ENCODE peak calls at places on chromosomes 7 and 10, in four cellular contexts. O is endodermal cell, T is neural progenitor cell, C is pancreas. X is an unnamed sample.

GRCh38 chr7:83655951-83656556 is 7.1 kb upstream of the SEMA3E start:
- DNase-seq in T (peak; percentile 54), C (no peak), O (peak; percentile 80), X (no peak)

GRCh38 chr7:75937958-75938786 is 23.2 kb downstream of the POR start:
- DNase-seq in O (no peak), T (peak; percentile 23), C (no peak), X (peak; percentile 78)

GRCh38 chr7:66047426-66047825 is 28.2 kb upstream of the ASL start:
- DNase-seq in O (no peak), T (no peak), C (no peak), X (no peak)

GRCh38 chr10:118045842-118046490 is 775 bp downstream of the RAB11FIP2 start:
- DNase-seq in T (no peak), O (no peak), C (no peak), X (peak; percentile 83)

GRCh38 chr7:22969010-22969431 is 44.9 kb downstream of the HYCC1 start:
- DNase-seq in O (no peak), C (no peak), T (no peak), X (no peak)

GRCh38 chr10:132373241-132373955 is 23.6 kb upstream of the PWWP2B start:
- DNase-seq in C (peak; percentile 48), O (no peak), T (no peak), X (no peak)

GRCh38 chr7:117479480-117480224 is at the start of gene CFTR:
- DNase-seq in O (peak; percentile 82), T (peak; percentile 42), C (peak; percentile 76), X (no peak)

GRCh38 chr7:2613926-2614613 is 17.7 kb upstream of the TTYH3 start:
- DNase-seq in O (no peak), T (no peak), C (no peak), X (peak; percentile 97)

GRCh38 chr7:43076189-43076605 is 36.2 kb upstream of the HECW1 start:
- DNase-seq in T (no peak), C (no peak), O (no peak), X (no peak)

GRCh38 chr10:71478173-71478572 is 81.5 kb downstream of the CDH23 start:
- DNase-seq in T (no peak), O (no peak), C (no peak), X (no peak)

GRCh38 chr7:114922652-114923402 is 933 bp downstream of the MDFIC start:
- DNase-seq in O (peak; percentile 68), C (peak; percentile 76), T (peak; percentile 45), X (no peak)

GRCh38 chr10:10831085-10831484 is 186.6 kb upstream of the CELF2 start:
- DNase-seq in O (no peak), T (no peak), C (no peak), X (peak; percentile 94)

GRCh38 chr7:7099584-7100014 is 82.7 kb upstream of the C1GALT1 start:
- DNase-seq in T (peak; percentile 86), C (no peak), O (peak; percentile 97), X (peak; percentile 76)
- H3K27ac ChIP-seq in T (peak overlapping the region; percentile 35), C (no peak overlapping the region), O (peak overlapping the region; percentile 70), X (no peak overlapping the region)

DNA sequence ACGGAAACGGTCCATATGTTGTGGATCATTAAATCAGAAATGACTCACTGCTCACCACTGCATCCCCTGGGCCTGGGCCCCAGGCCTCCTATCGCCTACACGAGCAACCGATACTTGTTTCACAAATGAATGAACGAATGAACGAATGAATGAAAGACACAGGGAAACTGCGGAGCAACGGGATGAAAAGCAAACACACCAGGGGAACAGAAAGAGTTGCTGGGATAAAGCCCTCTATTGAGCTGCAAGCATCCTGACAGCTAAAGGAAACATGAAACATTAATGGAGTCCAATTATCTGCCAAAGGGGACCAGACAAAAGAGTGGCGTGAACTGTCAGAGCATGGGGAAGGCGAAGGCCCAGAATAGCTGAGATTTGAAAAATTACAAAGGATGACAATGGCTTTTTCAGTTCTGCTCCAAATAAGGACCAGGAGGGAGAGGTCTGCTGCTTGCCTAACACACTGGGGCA is 92.1 kb downstream of the GRB10 start:
- DNase-seq in O (peak; percentile 21), C (no peak), T (peak; percentile 58), X (no peak)
- H3K27ac ChIP-seq in O (peak overlapping the region; percentile 94), C (no peak overlapping the region), T (peak overlapping the region; percentile 57), X (no peak overlapping the region)

GRCh38 chr10:130984686-130985085 is 326.8 kb downstream of the TCERG1L start:
- DNase-seq in C (no peak), T (no peak), O (no peak), X (no peak)

GRCh38 chr10:130983749-130984148 is 327.8 kb downstream of the TCERG1L start:
- DNase-seq in T (no peak), O (no peak), C (no peak), X (no peak)

GRCh38 chr10:130986828-130987227 is 324.7 kb downstream of the TCERG1L start:
- DNase-seq in T (no peak), O (no peak), C (no peak), X (no peak)

GRCh38 chr10:130987401-130987800 is 324.1 kb downstream of the TCERG1L start:
- DNase-seq in O (no peak), C (no peak), T (no peak), X (no peak)

GRCh38 chr10:130985158-130985753 is 326.3 kb downstream of the TCERG1L start:
- DNase-seq in C (no peak), T (no peak), O (no peak), X (no peak)
- H3K27ac ChIP-seq in C (no peak overlapping the region), T (no peak overlapping the region), O (no peak overlapping the region), X (no peak overlapping the region)

GRCh38 chr7:5586279-5586962 is 162.8 kb upstream of the TNRC18 start:
- DNase-seq in C (no peak), O (peak; percentile 67), T (no peak), X (no peak)

GRCh38 chr7:5590596-5591546 is 167.2 kb upstream of the TNRC18 start:
- DNase-seq in C (no peak), O (no peak), T (no peak), X (no peak)

GRCh38 chr7:5586963-5587348 is 163.3 kb upstream of the TNRC18 start:
- DNase-seq in T (no peak), C (no peak), O (no peak), X (no peak)

GRCh38 chr7:5591547-5591899 is 167.9 kb upstream of the TNRC18 start:
- DNase-seq in C (no peak), O (peak; percentile 85), T (peak; percentile 71), X (no peak)

GRCh38 chr7:5589819-5590595 is 166.4 kb upstream of the TNRC18 start:
- DNase-seq in C (no peak), O (no peak), T (no peak), X (no peak)
- H3K27ac ChIP-seq in C (no peak overlapping the region), O (no peak overlapping the region), T (no peak overlapping the region), X (no peak overlapping the region)

GRCh38 chr10:110336111-110336721 is 31.5 kb upstream of the SMNDC1 start:
- DNase-seq in O (peak; percentile 80), C (no peak), T (peak; percentile 78), X (no peak)

GRCh38 chr10:110337906-110338305 is 33.2 kb upstream of the SMNDC1 start:
- DNase-seq in C (no peak), T (no peak), O (peak; percentile 11), X (no peak)

GRCh38 chr10:110337401-110337800 is 32.7 kb upstream of the SMNDC1 start:
- DNase-seq in T (no peak), C (no peak), O (no peak), X (no peak)

GRCh38 chr10:110334061-110334656 is 29.4 kb upstream of the SMNDC1 start:
- DNase-seq in C (no peak), O (no peak), T (no peak), X (no peak)

GRCh38 chr10:110335314-110336064 is 30.8 kb upstream of the SMNDC1 start:
- DNase-seq in O (no peak), T (no peak), C (no peak), X (no peak)
- H3K27ac ChIP-seq in O (peak overlapping the region; percentile 7), T (peak overlapping the region; percentile 70), C (no peak overlapping the region), X (no peak overlapping the region)

GRCh38 chr7:31875424-31875823 is 188.4 kb downstream of the PPP1R17 start:
- DNase-seq in C (no peak), T (no peak), O (no peak), X (no peak)
- H3K27ac ChIP-seq in C (peak overlapping the region; percentile 14), T (no peak overlapping the region), O (no peak overlapping the region), X (no peak overlapping the region)

GRCh38 chr7:55084307-55084706 is 65.5 kb downstream of the EGFR start:
- DNase-seq in C (no peak), O (no peak), T (no peak), X (no peak)

GRCh38 chr7:55081067-55081853 is 62.4 kb downstream of the EGFR start:
- DNase-seq in O (no peak), T (no peak), C (no peak), X (no peak)

GRCh38 chr7:55083206-55083605 is 64.4 kb downstream of the EGFR start:
- DNase-seq in T (no peak), C (no peak), O (no peak), X (no peak)

GRCh38 chr7:55080000-55080629 is 61.3 kb downstream of the EGFR start:
- DNase-seq in O (no peak), C (no peak), T (no peak), X (no peak)

GRCh38 chr7:55081854-55082603 is 63.2 kb downstream of the EGFR start:
- DNase-seq in O (no peak), C (no peak), T (no peak), X (no peak)
- H3K27ac ChIP-seq in O (no peak overlapping the region), C (peak overlapping the region; percentile 54), T (no peak overlapping the region), X (no peak overlapping the region)

DNA sequence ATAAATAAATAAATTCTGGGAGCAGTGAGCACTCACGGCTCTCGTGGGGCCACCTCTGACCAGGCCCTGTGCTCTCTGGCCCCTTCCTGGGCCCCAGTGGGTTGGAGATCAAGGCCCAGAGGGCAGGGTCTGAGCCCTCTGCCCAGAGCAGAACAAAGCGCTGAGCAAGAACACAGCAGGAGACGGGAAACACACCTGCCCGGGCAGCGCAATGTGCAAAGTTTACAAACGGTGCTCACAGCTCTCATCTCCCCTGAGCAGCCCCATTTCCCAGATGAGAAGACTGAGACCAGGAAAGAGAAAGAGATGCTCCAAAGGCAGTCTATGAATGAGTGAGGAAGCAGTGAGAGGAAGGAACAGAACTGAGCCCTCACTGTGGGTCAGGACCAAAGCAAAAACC is 3.0 kb downstream of the METTL27 start:
- DNase-seq in O (no peak), C (no peak), T (no peak), X (no peak)
- H3K27ac ChIP-seq in O (no peak overlapping the region), C (no peak overlapping the region), T (no peak overlapping the region), X (no peak overlapping the region)

DNA sequence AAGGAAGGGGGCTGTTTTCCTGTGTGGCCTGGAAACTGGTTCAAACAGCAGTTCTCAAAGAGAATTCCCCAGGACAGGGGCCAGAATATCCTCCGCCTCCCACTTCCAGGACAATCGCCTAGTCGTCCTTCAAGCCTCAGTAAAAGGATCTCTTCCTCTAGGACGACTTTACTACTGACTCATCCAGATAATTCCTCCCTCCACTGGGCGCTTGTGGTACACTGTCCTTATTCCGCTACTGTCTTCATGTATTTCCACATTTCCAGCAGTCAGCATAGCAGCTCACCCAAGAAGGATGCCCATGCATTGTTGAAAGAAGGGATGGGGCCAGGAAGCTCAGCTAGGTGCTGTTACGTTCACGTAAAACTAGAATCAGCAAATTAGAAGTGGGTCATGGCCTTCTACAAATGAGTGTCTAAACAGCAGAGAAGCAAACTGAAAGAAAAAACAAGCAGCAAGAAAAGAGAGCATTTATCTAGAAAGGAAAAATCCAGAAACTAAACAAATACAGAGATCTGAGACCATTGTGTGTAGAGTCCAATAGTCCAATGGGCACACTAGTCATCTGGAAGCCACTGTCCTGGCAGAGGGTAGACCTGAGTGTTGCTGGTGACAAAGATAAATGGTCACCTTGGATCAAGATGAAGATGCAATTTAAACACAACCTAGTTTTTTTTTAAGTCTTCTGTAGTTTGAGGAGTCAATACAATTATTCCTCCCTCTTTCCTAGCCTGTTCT is 26.3 kb downstream of the CLRN3 start:
- DNase-seq in O (no peak), C (no peak), T (no peak), X (no peak)
- H3K27ac ChIP-seq in O (no peak overlapping the region), C (no peak overlapping the region), T (no peak overlapping the region), X (no peak overlapping the region)